ENCODE peak calls at places on chromosomes 13 and 19, in four cellular contexts. X is astrocyte, E is AG08395, M is type B pancreatic cell. V is an unnamed sample.

GRCh38 chr13:98267080-98267912 is 90.2 kb upstream of the RNF113B start:
- DNase-seq in E (no peak), M (no peak), X (peak; percentile 55), V (peak; percentile 69)

GRCh38 chr19:1446713-1447564 is 3.0 kb upstream of the APC2 start:
- DNase-seq in M (no peak), X (no peak), E (no peak), V (no peak)

GRCh38 chr19:1037553-1038115 is 2.3 kb upstream of the ABCA7 start:
- DNase-seq in X (no peak), E (no peak), M (no peak), V (no peak)

GRCh38 chr13:99980201-99981114 is 1.1 kb upstream of the ZIC2 start:
- DNase-seq in E (peak; percentile 81), M (peak; percentile 85), X (peak; percentile 38), V (peak; percentile 70)

GRCh38 chr13:39462456-39462855 is 140.5 kb downstream of the LHFPL6 start:
- DNase-seq in X (peak; percentile 57), M (no peak), E (no peak), V (no peak)

GRCh38 chr19:5292843-5293606 is 47.6 kb downstream of the PTPRS start:
- DNase-seq in E (peak; percentile 99), X (peak; percentile 52), M (peak; percentile 85), V (peak; percentile 45)

GRCh38 chr19:46626441-46626840 is 1.6 kb upstream of the PTGIR start:
- DNase-seq in X (no peak), M (no peak), E (no peak), V (no peak)

GRCh38 chr19:28864577-28865042 is 348.3 kb downstream of the UQCRFS1 start:
- DNase-seq in M (no peak), E (no peak), X (no peak), V (no peak)

GRCh38 chr13:28099396-28100148 is 804 bp downstream of the FLT3 start:
- DNase-seq in E (no peak), X (no peak), M (no peak), V (no peak)

GRCh38 chr19:5522106-5522505 is 45.6 kb downstream of the TINCR start:
- DNase-seq in M (no peak), X (no peak), E (no peak), V (no peak)

GRCh38 chr13:49472186-49472585 is 23.6 kb upstream of the PHF11 start:
- DNase-seq in E (no peak), X (peak; percentile 29), M (no peak), V (no peak)

GRCh38 chr19:18239303-18239702 is 13.1 kb upstream of the PDE4C start:
- DNase-seq in X (no peak), E (no peak), M (no peak), V (no peak)

GRCh38 chr13:33251131-33251629 is 34.4 kb downstream of the STARD13 start:
- DNase-seq in X (peak; percentile 99), M (no peak), E (peak; percentile 91), V (peak; percentile 94)

GRCh38 chr13:109344552-109345157 is 441.7 kb downstream of the IRS2 start:
- DNase-seq in X (peak; percentile 76), E (peak; percentile 63), M (no peak), V (peak; percentile 50)

V was measured in brain microvascular endothelial cell.